ENCODE peak calls at places on chromosomes 11 and 22, in nine cellular contexts. D is right atrium auricular region; Q is AG04450; U is left colon; E is CD4-positive, alpha-beta memory T cell; Z is amniotic stem cell; J is KBM-7; P is C1 segment of cervical spinal cord; X is AG09309. C is an unnamed sample.
A peak's percentile ranks its signal among the peaks of the same experiment; 100 is the strongest.

GRCh38 chr22:19287076-19287724 is 4.3 kb downstream of the CLTCL1 start:
- DNase-seq in D (no peak), Q (peak; percentile 30), U (no peak), E (no peak), Z (no peak), J (no peak), P (no peak), X (no peak), C (no peak)

GRCh38 chr11:43580735-43581369 is 99.7 kb upstream of the HSD17B12 start:
- DNase-seq in D (no peak), Q (no peak), U (no peak), E (no peak), Z (no peak), J (peak; percentile 38), P (no peak), X (no peak), C (no peak)

GRCh38 chr11:122202951-122203456 is 87.0 kb upstream of the BLID start:
- DNase-seq in D (peak; percentile 76), Q (peak; percentile 48), U (peak; percentile 25), E (no peak), Z (no peak), J (peak; percentile 55), P (peak; percentile 30), X (peak; percentile 41), C (peak; percentile 88)

GRCh38 chr22:48619721-48620120 is 1208.0 kb downstream of the BRD1 start:
- DNase-seq in D (no peak), Q (no peak), U (no peak), E (no peak), Z (no peak), J (no peak), P (no peak), X (no peak), C (no peak)

GRCh38 chr22:19346677-19347265 is 55.3 kb upstream of the CLTCL1 start:
- DNase-seq in D (no peak), Q (no peak), U (no peak), E (no peak), Z (no peak), J (no peak), P (no peak), X (no peak), C (no peak)

GRCh38 chr11:63445720-63446119 is 45.2 kb downstream of the PLAAT5 start:
- DNase-seq in D (no peak), Q (no peak), U (no peak), E (no peak), Z (no peak), J (no peak), P (no peak), X (no peak), C (no peak)

GRCh38 chr22:42208362-42208761 is 62.1 kb downstream of the TCF20 start:
- DNase-seq in D (no peak), Q (no peak), U (no peak), E (no peak), Z (no peak), J (no peak), P (no peak), X (no peak), C (no peak)

GRCh38 chr11:128406365-128406706 is 181.0 kb downstream of the ETS1 start:
- DNase-seq in D (no peak), Q (no peak), U (no peak), E (no peak), Z (no peak), J (no peak), P (no peak), X (no peak), C (no peak)

GRCh38 chr11:3160252-3161031 is 4.7 kb downstream of the OSBPL5 start:
- DNase-seq in D (peak; percentile 95), Q (peak; percentile 79), U (peak; percentile 87), E (no peak), Z (peak; percentile 72), J (no peak), P (peak; percentile 64), X (peak; percentile 66), C (peak; percentile 94)

GRCh38 chr11:122681731-122682130 is 26.2 kb downstream of the UBASH3B start:
- DNase-seq in D (no peak), Q (no peak), U (no peak), E (no peak), Z (no peak), J (no peak), P (no peak), X (no peak), C (no peak)

GRCh38 chr11:122285021-122285420 is 169.0 kb upstream of the BLID start:
- DNase-seq in D (no peak), Q (peak; percentile 21), U (no peak), E (no peak), Z (no peak), J (no peak), P (no peak), X (no peak), C (no peak)

GRCh38 chr11:128920651-128921050 is 22.0 kb downstream of the TP53AIP1 start:
- DNase-seq in D (no peak), Q (no peak), U (no peak), E (no peak), Z (no peak), J (no peak), P (no peak), X (no peak), C (no peak)

GRCh38 chr11:23976369-23976768 is 520.5 kb upstream of the LUZP2 start:
- DNase-seq in D (no peak), Q (no peak), U (no peak), E (no peak), Z (no peak), J (no peak), P (no peak), X (no peak), C (no peak)

GRCh38 chr11:2828585-2829330 is 56.8 kb downstream of the CDKN1C start:
- DNase-seq in D (no peak), Q (no peak), U (no peak), E (no peak), Z (no peak), J (peak; percentile 25), P (no peak), X (no peak), C (no peak)

GRCh38 chr11:96741068-96741467 is 351.3 kb downstream of the JRKL start:
- DNase-seq in D (no peak), Q (no peak), U (no peak), E (no peak), Z (no peak), J (no peak), P (no peak), X (peak; percentile 8), C (no peak)

GRCh38 chr11:2870460-2870859 is 15.1 kb downstream of the CDKN1C start:
- DNase-seq in D (no peak), Q (no peak), U (no peak), E (no peak), Z (no peak), J (no peak), P (no peak), X (no peak), C (no peak)

GRCh38 chr11:34480339-34480738 is 33.3 kb downstream of the ELF5 start:
- DNase-seq in D (no peak), Q (no peak), U (no peak), E (no peak), Z (no peak), J (no peak), P (no peak), X (no peak), C (no peak)

GRCh38 chr11:133382217-133382746 is 150.0 kb downstream of the OPCML start:
- DNase-seq in D (no peak), Q (no peak), U (no peak), E (no peak), Z (no peak), J (no peak), P (peak; percentile 14), X (no peak), C (no peak)

C was measured in sciatic nerve.